ENCODE peak calls at places on chromosomes 4 and X, in eight cellular contexts. O is GM12878, T is GM23338, D is upper lobe of left lung, A is K562, F is HepG2, G is HCT116, N is Panc1. Z is an unnamed sample. For H3K4me1, the result is how much of the 10 kb centered on the place peaks cover.

GRCh38 chr4:70000713-70001112 is 4.9 kb downstream of the STATH start:
- ATAC-seq in O (peak), T (no peak), D (no peak), A (no peak), F (no peak), G (no peak), N (no peak), Z (no peak)

GRCh38 chr4:183503497-183504063 is 1.3 kb upstream of the ING2 start:
- ATAC-seq in O (no peak), T (peak), D (no peak), A (no peak), F (no peak), G (no peak), N (no peak), Z (no peak)

GRCh38 chrX:110915579-110915978 is 120.0 kb upstream of the CHRDL1 start:
- ATAC-seq in O (no peak), T (no peak), D (no peak), A (no peak), F (no peak), G (no peak), N (no peak), Z (no peak)

GRCh38 chr4:171170671-171171070 is 642.5 kb upstream of the GALNTL6 start:
- ATAC-seq in O (no peak), T (no peak), D (no peak), A (no peak), F (no peak), G (no peak), N (no peak), Z (no peak)

GRCh38 chrX:68432648-68433047 is 647 bp downstream of the OPHN1 start:
- ATAC-seq in O (no peak), T (no peak), D (peak), A (peak), F (peak), G (peak), N (peak), Z (no peak)

GRCh38 chrX:119755981-119756533 is 2.3 kb upstream of the SOWAHD start:
- ATAC-seq in O (peak), T (no peak), D (no peak), A (no peak), F (peak), G (no peak), N (no peak), Z (no peak)

GRCh38 chr4:57875829-57876392 is 765.7 kb upstream of the IGFBP7 start:
- ATAC-seq in O (no peak), T (no peak), D (no peak), A (no peak), F (no peak), G (no peak), N (no peak), Z (no peak)

GRCh38 chrX:13001961-13002671 is 27.2 kb downstream of the TMSB4X start:
- ATAC-seq in O (peak), T (no peak), D (no peak), A (peak), F (no peak), G (no peak), N (peak), Z (no peak)

GRCh38 chr4:140743194-140743931 is 12.8 kb downstream of the TBC1D9 start:
- ATAC-seq in O (peak), T (peak), D (peak), A (no peak), F (peak), G (peak), N (peak), Z (no peak)

GRCh38 chrX:109740076-109740809 is 7.2 kb upstream of the ACSL4 start:
- ATAC-seq in O (no peak), T (no peak), D (peak), A (peak), F (peak), G (no peak), N (no peak), Z (peak)

GRCh38 chrX:155027509-155028066 is 944 bp downstream of the FUNDC2 start:
- ATAC-seq in O (peak), T (no peak), D (peak), A (peak), F (peak), G (no peak), N (no peak), Z (peak)

GRCh38 chr4:172163215-172163614 is 350.0 kb downstream of the GALNTL6 start:
- ATAC-seq in O (no peak), T (no peak), D (no peak), A (no peak), F (no peak), G (no peak), N (no peak), Z (no peak)

GRCh38 chrX:143027262-143027661 is 1.5 kb downstream of the SPANXN4 start:
- ATAC-seq in O (no peak), T (no peak), D (no peak), A (no peak), F (no peak), G (no peak), N (no peak), Z (no peak)

GRCh38 chr4:101005659-101006058 is 341.7 kb downstream of the PPP3CA start:
- ATAC-seq in O (peak), T (no peak), D (no peak), A (no peak), F (no peak), G (no peak), N (no peak), Z (no peak)

GRCh38 chr4:152938237-152938969 is 2.3 kb downstream of the FHDC1 start:
- ATAC-seq in O (no peak), T (no peak), D (peak), A (no peak), F (no peak), G (no peak), N (no peak), Z (no peak)

GRCh38 chr4:85755285-85755684 is 280.3 kb downstream of the ARHGAP24 start:
- ATAC-seq in O (no peak), T (no peak), D (no peak), A (no peak), F (no peak), G (no peak), N (no peak), Z (no peak)

GRCh38 chr4:100736651-100737450 is 219.0 kb upstream of the EMCN start:
- ATAC-seq in O (no peak), T (no peak), D (peak), A (no peak), F (no peak), G (no peak), N (no peak), Z (peak)

DNA sequence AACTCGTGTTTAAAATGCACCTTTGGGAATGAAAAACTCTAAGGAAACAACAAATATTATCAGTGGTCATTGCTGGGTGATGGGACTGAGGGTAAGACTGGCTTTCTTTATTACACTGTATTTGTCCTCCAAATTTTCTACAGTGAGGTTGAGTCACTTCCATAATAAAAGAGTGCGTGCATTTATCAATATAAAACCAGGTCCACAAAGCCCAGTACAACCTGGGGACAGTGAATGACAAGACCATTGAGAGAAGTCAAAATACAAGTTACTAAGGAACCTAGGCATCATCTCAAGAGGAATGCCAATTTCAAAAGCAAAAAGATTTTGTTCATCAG is 76.4 kb downstream of the MAGED4 start:
- ATAC-seq in O (peak), T (no peak), D (no peak), A (peak), F (no peak), G (peak), N (no peak), Z (no peak)
- H3K4me3 ChIP-seq in O (peak), T (peak), D (no peak), A (peak), F (peak), G (peak), N (peak), Z (no peak)

GRCh38 chr4:185500576-185500975 is 29.0 kb upstream of the CCDC110 start:
- ATAC-seq in O (no peak), T (no peak), D (no peak), A (no peak), F (no peak), G (no peak), N (no peak), Z (no peak)

GRCh38 chr4:185508162-185508561 is 27.1 kb downstream of the PDLIM3 start:
- ATAC-seq in O (peak), T (no peak), D (no peak), A (no peak), F (peak), G (peak), N (no peak), Z (no peak)

GRCh38 chr4:185506422-185506821 is 28.9 kb downstream of the PDLIM3 start:
- ATAC-seq in O (no peak), T (no peak), D (no peak), A (peak), F (no peak), G (no peak), N (no peak), Z (no peak)

GRCh38 chr4:185500035-185500434 is 28.5 kb upstream of the CCDC110 start:
- ATAC-seq in O (no peak), T (no peak), D (peak), A (no peak), F (peak), G (no peak), N (no peak), Z (no peak)

GRCh38 chr4:185504098-185505047 is 30.9 kb downstream of the PDLIM3 start:
- ATAC-seq in O (no peak), T (no peak), D (peak), A (peak), F (peak), G (peak), N (peak), Z (peak)
- TF ChIP-seq POLR2AphosphoS5 in O (no peak), T (no peak), D (peak), A (no peak), F (no peak), G (peak), N (no peak), Z (peak)

GRCh38 chr4:186617921-186618320 is 62.6 kb upstream of the MTNR1A start:
- ATAC-seq in O (no peak), T (no peak), D (no peak), A (no peak), F (no peak), G (no peak), N (no peak), Z (no peak)
- H3K4me1 ChIP-seq in O (under half), T (under half), D (under half), A (under half), F (under half), G (under half), N (under half), Z (under half)

GRCh38 chr4:87354168-87355102 is 31.8 kb upstream of the HSD17B13 start:
- ATAC-seq in O (no peak), T (no peak), D (peak), A (no peak), F (no peak), G (no peak), N (no peak), Z (peak)
- H3K4me3 ChIP-seq in O (no peak), T (no peak), D (no peak), A (no peak), F (no peak), G (no peak), N (no peak), Z (no peak)

DNA sequence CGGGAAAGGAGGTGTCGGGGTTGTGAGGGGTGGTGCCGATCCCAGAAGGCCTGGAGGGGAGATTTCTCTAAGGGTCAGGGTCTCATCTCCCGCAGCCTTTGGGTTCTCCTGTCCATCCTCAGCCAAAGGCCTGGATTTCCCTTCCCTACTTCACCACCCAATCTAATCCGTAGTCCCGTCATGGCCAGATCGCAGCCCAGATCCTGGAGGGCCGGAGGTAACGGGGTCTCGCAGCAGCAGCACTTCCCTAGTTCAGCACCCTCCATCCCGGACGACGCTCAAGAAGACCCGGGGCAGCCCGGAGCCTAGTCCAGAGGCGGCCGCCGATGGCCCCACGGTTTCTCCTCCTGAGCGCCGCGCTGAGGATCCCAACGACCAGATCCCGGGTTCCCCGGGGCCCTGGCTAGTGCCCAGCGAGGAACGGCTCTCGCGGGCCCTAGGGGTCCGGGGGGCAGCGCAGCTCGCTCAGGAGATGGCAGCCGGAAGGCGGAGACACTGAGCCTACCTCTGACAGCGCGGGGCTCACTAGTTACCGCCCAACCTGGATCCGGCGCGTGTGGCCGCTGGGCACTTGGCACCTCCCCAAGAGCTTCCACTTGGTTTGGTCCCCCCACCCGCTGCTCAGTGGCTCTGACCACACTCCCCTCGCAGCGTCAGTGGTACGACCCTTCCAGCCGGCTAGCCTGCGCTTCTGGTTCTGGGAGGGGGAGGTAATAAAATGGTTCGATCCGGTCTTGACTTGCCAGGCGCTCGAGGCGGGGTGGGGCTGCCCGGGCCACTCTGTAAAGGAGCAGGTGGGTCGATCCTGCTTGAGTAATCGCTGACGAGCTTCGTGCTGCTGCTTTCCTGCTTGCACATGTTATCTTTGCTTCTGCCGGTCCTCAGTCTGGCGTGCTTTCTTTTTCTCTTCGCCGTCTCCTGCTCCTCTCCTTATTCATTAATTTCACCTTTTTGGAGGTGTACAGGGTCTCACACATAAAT is 3.6 kb downstream of the MAGIX start:
- ATAC-seq in O (peak), T (peak), D (peak), A (peak), F (no peak), G (peak), N (peak), Z (peak)
- TF ChIP-seq POLR2AphosphoS5 in O (no peak), T (peak), D (peak), A (no peak), F (no peak), G (peak), N (peak), Z (peak)

DNA sequence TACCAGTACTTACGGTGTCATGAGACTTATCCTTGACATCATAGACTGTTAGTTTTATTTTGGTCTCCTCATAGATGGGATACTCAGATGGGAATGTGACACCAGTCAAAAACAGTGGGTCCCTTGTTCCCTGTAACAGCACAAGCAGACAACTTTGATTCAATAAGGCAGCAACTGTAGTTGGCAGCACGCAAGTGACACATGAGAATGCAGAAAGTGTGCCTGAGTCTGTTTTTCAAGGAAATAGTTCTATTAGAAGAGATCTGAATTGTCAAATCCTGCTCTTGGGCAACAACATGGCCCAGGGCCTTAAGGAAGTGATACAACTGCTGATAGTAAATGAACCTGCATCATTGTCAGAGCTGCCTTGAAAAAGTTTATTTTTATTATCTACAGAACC is 443.2 kb downstream of the INPP4B start:
- ATAC-seq in O (peak), T (no peak), D (no peak), A (no peak), F (no peak), G (no peak), N (no peak), Z (no peak)
- H3K4me1 ChIP-seq in O (under half), T (half or more), D (under half), A (under half), F (under half), G (half or more), N (under half), Z (under half)

GRCh38 chrX:8737883-8738282 is 5.9 kb upstream of the ANOS1 start:
- ATAC-seq in O (no peak), T (no peak), D (no peak), A (no peak), F (no peak), G (no peak), N (no peak), Z (no peak)

GRCh38 chrX:8743126-8743732 is 11.3 kb upstream of the ANOS1 start:
- ATAC-seq in O (peak), T (peak), D (no peak), A (peak), F (peak), G (peak), N (no peak), Z (no peak)

GRCh38 chrX:8738588-8739189 is 6.8 kb upstream of the ANOS1 start:
- ATAC-seq in O (peak), T (peak), D (no peak), A (peak), F (peak), G (no peak), N (no peak), Z (no peak)

GRCh38 chrX:8741981-8742380 is 10.0 kb upstream of the ANOS1 start:
- ATAC-seq in O (peak), T (no peak), D (no peak), A (no peak), F (no peak), G (no peak), N (no peak), Z (no peak)
- H3K4me3 ChIP-seq in O (no peak), T (no peak), D (no peak), A (no peak), F (no peak), G (no peak), N (no peak), Z (no peak)